ENCODE peak calls at places on chromosomes 1 and 21, in ten cellular contexts. J is choroid plexus epithelial cell, G is cardiac fibroblast, M is upper lobe of right lung, C is kidney epithelial cell, K is OCI-LY7, X is tibial artery, S is K562, Y is dorsolateral prefrontal cortex, R is psoas muscle. E is an unnamed sample.
A peak's percentile ranks its signal among the peaks of the same experiment; 100 is the strongest.

GRCh38 chr1:168788262-168788661 is 59.3 kb upstream of the DPT start:
- DNase-seq in R (no peak), S (no peak), K (no peak), X (no peak), M (no peak), Y (no peak), C (no peak), J (no peak), G (no peak), E (no peak)

GRCh38 chr1:243848165-243849088 is 1.6 kb downstream of the AKT3 start:
- DNase-seq in X (no peak), S (no peak), G (peak; percentile 25), K (no peak), C (no peak), R (no peak), Y (no peak), M (no peak), J (no peak), E (no peak)

GRCh38 chr1:58785424-58786058 is 1.7 kb upstream of the JUN start:
- DNase-seq in M (peak; percentile 86), J (peak; percentile 76), S (no peak), R (peak; percentile 84), G (peak; percentile 48), Y (peak; percentile 59), C (peak; percentile 81), X (peak; percentile 75), K (peak; percentile 20), E (peak; percentile 69)

GRCh38 chr1:51686450-51686849 is 69.6 kb downstream of the OSBPL9 start:
- DNase-seq in C (no peak), M (no peak), S (no peak), X (no peak), K (no peak), G (peak; percentile 45), Y (peak; percentile 70), J (no peak), R (no peak), E (no peak)

GRCh38 chr1:72284398-72285073 is 2.2 kb upstream of the NEGR1 start:
- DNase-seq in K (no peak), C (peak; percentile 69), X (peak; percentile 66), G (peak; percentile 98), R (peak; percentile 51), S (no peak), Y (peak; percentile 57), M (peak; percentile 64), J (peak; percentile 92), E (peak; percentile 97)

GRCh38 chr21:15759469-15759868 is 29.7 kb downstream of the USP25 start:
- DNase-seq in G (no peak), S (no peak), Y (no peak), C (no peak), J (no peak), X (no peak), M (no peak), R (no peak), K (no peak), E (no peak)

GRCh38 chr1:228379165-228379460 is 27.5 kb downstream of the TRIM11 start:
- DNase-seq in M (peak; percentile 73), Y (peak; percentile 45), K (no peak), C (no peak), R (peak; percentile 68), X (peak; percentile 67), S (no peak), J (no peak), G (peak; percentile 23), E (peak; percentile 13)

GRCh38 chr1:42960693-42961559 is 2.3 kb upstream of the SLC2A1 start:
- DNase-seq in R (no peak), C (no peak), X (peak; percentile 59), S (no peak), G (no peak), M (no peak), K (peak; percentile 64), J (no peak), Y (peak; percentile 75), E (no peak)

GRCh38 chr1:72066431-72066830 is 215.9 kb downstream of the NEGR1 start:
- DNase-seq in X (no peak), K (no peak), R (no peak), J (no peak), S (no peak), M (no peak), Y (no peak), G (no peak), C (no peak), E (no peak)

GRCh38 chr1:227918736-227919135 is 29.0 kb downstream of the WNT9A start:
- DNase-seq in X (no peak), M (no peak), Y (no peak), K (no peak), S (no peak), J (no peak), G (no peak), C (no peak), R (peak; percentile 32), E (no peak)

GRCh38 chr21:28793043-28793442 is 199.6 kb downstream of the LTN1 start:
- DNase-seq in X (no peak), C (no peak), R (no peak), K (peak; percentile 2), Y (no peak), S (no peak), M (no peak), J (peak; percentile 79), G (peak; percentile 69), E (peak; percentile 33)

GRCh38 chr1:14421977-14422609 is 176.4 kb upstream of the KAZN start:
- DNase-seq in C (no peak), S (peak; percentile 81), R (no peak), G (no peak), M (no peak), X (no peak), Y (no peak), K (no peak), J (no peak), E (no peak)

GRCh38 chr21:31509108-31510017 is 150.1 kb upstream of the SOD1 start:
- DNase-seq in Y (peak; percentile 67), G (peak; percentile 11), K (peak; percentile 64), J (peak; percentile 73), R (no peak), M (no peak), X (no peak), C (no peak), S (peak; percentile 83), E (peak; percentile 53)

GRCh38 chr21:36456714-36457399 is 23.1 kb downstream of the CLDN14 start:
- DNase-seq in Y (no peak), R (no peak), C (no peak), J (no peak), M (no peak), S (no peak), G (peak; percentile 94), K (no peak), X (no peak), E (peak; percentile 18)

DNA sequence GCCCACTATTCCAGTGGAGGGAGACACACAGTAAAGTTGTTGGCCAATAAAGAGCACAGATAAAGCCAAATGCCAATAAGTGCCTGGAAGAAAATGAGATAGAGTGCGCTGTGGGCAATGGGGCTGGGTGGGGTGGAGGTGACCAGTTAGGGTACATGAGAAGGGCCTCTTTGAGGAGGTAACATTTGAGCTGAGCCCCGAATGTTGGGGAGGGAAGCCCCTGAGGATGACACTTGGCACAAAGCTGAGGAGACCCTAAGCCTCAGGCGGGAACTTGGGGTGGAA is 979 bp downstream of the S100A9 start:
- DNase-seq in M (no peak), K (no peak), S (no peak), G (no peak), Y (no peak), J (no peak), X (no peak), C (no peak), R (no peak), E (no peak)
- H3K4me3 ChIP-seq in M (peak overlapping the region; percentile 40), K (no peak overlapping the region), S (no peak overlapping the region), G (no peak overlapping the region), Y (no peak overlapping the region), J (no peak overlapping the region), X (no peak overlapping the region), C (no peak overlapping the region), R (peak overlapping the region; percentile 15), E (no peak overlapping the region)

DNA sequence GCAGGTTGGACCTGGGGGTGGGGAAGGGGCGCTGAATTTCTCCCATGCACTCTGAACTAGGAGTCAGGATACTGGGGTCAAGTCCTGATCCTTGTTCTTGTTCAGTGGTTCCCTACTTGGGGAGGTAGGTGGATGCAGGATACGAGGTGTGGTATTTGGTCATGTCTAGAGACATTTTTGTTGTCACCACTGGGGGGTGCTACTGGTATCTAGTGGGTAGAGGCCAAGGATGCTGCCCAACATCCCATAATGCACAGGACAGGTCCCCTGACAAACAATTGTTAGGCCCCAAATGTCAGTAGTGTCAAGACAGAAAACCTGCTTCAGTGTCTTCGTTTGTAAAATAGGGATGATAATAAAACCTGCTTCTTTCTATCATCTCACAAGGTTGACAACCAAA is 259.0 kb upstream of the FOXD3 start:
- DNase-seq in M (no peak), K (no peak), X (no peak), J (no peak), S (no peak), R (no peak), Y (no peak), G (no peak), C (no peak), E (no peak)
- TF ChIP-seq CTCF in M (no peak), K (peak; percentile 47), X (no peak), J (peak; percentile 11), S (peak; percentile 41), R (no peak), Y (no peak), G (no peak), C (no peak), E (no peak)

GRCh38 chr1:24926596-24927249 is 3.4 kb downstream of the RUNX3 start:
- DNase-seq in J (peak; percentile 33), Y (no peak), G (no peak), X (no peak), M (no peak), K (no peak), C (no peak), S (no peak), R (peak; percentile 40), E (no peak)
- H3K4me3 ChIP-seq in J (no peak overlapping the region), Y (no peak overlapping the region), G (no peak overlapping the region), X (no peak overlapping the region), M (peak overlapping the region; percentile 44), K (peak overlapping the region; percentile 91), C (no peak overlapping the region), S (no peak overlapping the region), R (no peak overlapping the region), E (no peak overlapping the region)

GRCh38 chr21:44741921-44742320 is 30.5 kb upstream of the TSPEAR start:
- DNase-seq in C (no peak), R (no peak), S (no peak), X (no peak), J (no peak), G (no peak), K (no peak), Y (no peak), M (no peak), E (no peak)

GRCh38 chr21:44740721-44741120 is 29.3 kb upstream of the TSPEAR start:
- DNase-seq in G (no peak), J (no peak), K (no peak), Y (no peak), C (no peak), S (no peak), M (no peak), X (no peak), R (no peak), E (no peak)

GRCh38 chr21:44739316-44739715 is 27.9 kb upstream of the TSPEAR start:
- DNase-seq in K (no peak), Y (no peak), M (no peak), R (no peak), J (no peak), X (no peak), S (no peak), G (no peak), C (no peak), E (no peak)

GRCh38 chr21:44738621-44739020 is 27.2 kb upstream of the TSPEAR start:
- DNase-seq in J (no peak), R (no peak), X (no peak), G (no peak), S (no peak), Y (no peak), M (no peak), K (no peak), C (no peak), E (no peak)

GRCh38 chr21:44742418-44743153 is 31.2 kb upstream of the TSPEAR start:
- DNase-seq in C (no peak), R (no peak), K (peak; percentile 10), M (no peak), Y (no peak), J (peak; percentile 56), S (no peak), X (no peak), G (peak; percentile 38), E (no peak)
- TF ChIP-seq CTCF in C (peak; percentile 11), R (no peak), K (peak; percentile 62), M (peak; percentile 22), Y (no peak), J (peak; percentile 53), S (peak; percentile 35), X (no peak), G (peak; percentile 29), E (peak; percentile 31)

E was measured in astrocyte of the spinal cord.